ENCODE peak calls at places on chromosome 19, in nine cellular contexts. A, R, B, M, X, G, F, W and J are unnamed samples.

GRCh38 chr19:45558399-45558878 is 26.2 kb downstream of the OPA3 start:
- DNase-seq in A (peak), R (peak), B (peak), M (no peak), X (no peak), G (peak), F (peak), W (peak), J (peak)

GRCh38 chr19:4583961-4584669 is 24.6 kb upstream of the SEMA6B start:
- DNase-seq in A (peak), R (no peak), B (no peak), M (no peak), X (no peak), G (no peak), F (peak), W (no peak), J (no peak)

GRCh38 chr19:585551-586110 is 4.0 kb upstream of the HCN2 start:
- DNase-seq in A (no peak), R (no peak), B (no peak), M (no peak), X (no peak), G (no peak), F (no peak), W (no peak), J (no peak)

GRCh38 chr19:8342316-8342683 is 762 bp downstream of the KANK3 start:
- DNase-seq in A (no peak), R (no peak), B (no peak), M (no peak), X (no peak), G (no peak), F (no peak), W (no peak), J (no peak)

GRCh38 chr19:11737964-11738745 is 591 bp downstream of the ZNF823 start:
- DNase-seq in A (peak), R (peak), B (peak), M (no peak), X (peak), G (peak), F (peak), W (peak), J (no peak)

GRCh38 chr19:33304760-33305647 is 2.7 kb upstream of the CEBPA start:
- DNase-seq in A (no peak), R (no peak), B (no peak), M (no peak), X (no peak), G (no peak), F (no peak), W (no peak), J (no peak)

GRCh38 chr19:954672-955494 is 29.0 kb downstream of the ARID3A start:
- DNase-seq in A (no peak), R (no peak), B (no peak), M (no peak), X (no peak), G (no peak), F (no peak), W (no peak), J (no peak)

GRCh38 chr19:4115050-4115817 is 8.7 kb downstream of the MAP2K2 start:
- DNase-seq in A (peak), R (no peak), B (peak), M (no peak), X (no peak), G (peak), F (no peak), W (peak), J (peak)

GRCh38 chr19:10420444-10421239 is at the start of gene PDE4A:
- DNase-seq in A (peak), R (peak), B (peak), M (no peak), X (no peak), G (no peak), F (no peak), W (no peak), J (peak)

GRCh38 chr19:5321851-5322681 is 18.5 kb downstream of the PTPRS start:
- DNase-seq in A (peak), R (no peak), B (no peak), M (no peak), X (no peak), G (no peak), F (no peak), W (no peak), J (peak)

GRCh38 chr19:28481674-28482073 is 731.3 kb downstream of the UQCRFS1 start:
- DNase-seq in A (no peak), R (no peak), B (no peak), M (no peak), X (no peak), G (no peak), F (no peak), W (no peak), J (no peak)

GRCh38 chr19:52557231-52557995 is 12.7 kb upstream of the ZNF701 start:
- DNase-seq in A (no peak), R (no peak), B (no peak), M (no peak), X (no peak), G (no peak), F (no peak), W (no peak), J (no peak)

GRCh38 chr19:34215006-34215665 is 39.2 kb upstream of the GARRE1 start:
- DNase-seq in A (no peak), R (no peak), B (no peak), M (no peak), X (no peak), G (no peak), F (no peak), W (no peak), J (no peak)